ENCODE peak calls at places on chromosome 17, in nine cellular contexts. B is ovary, R is BJ, N is left lung, Q is A549, C is hepatocyte, Z is heart right ventricle, A is PC-3, O is choroid plexus epithelial cell. K is an unnamed sample.

GRCh38 chr17:69951058-69951457 is 124.0 kb upstream of the KCNJ16 start:
- DNase-seq in B (no peak), R (no peak), N (no peak), Q (no peak), C (no peak), Z (no peak), A (no peak), O (no peak), K (no peak)

GRCh38 chr17:19003966-19004600 is 481 bp downstream of the FAM83G start:
- DNase-seq in B (no peak), R (no peak), N (peak; percentile 83), Q (peak; percentile 75), C (peak; percentile 81), Z (no peak), A (no peak), O (peak; percentile 44), K (no peak)

GRCh38 chr17:3551189-3551588 is 6.4 kb downstream of the TRPV3 start:
- DNase-seq in B (no peak), R (no peak), N (no peak), Q (no peak), C (no peak), Z (no peak), A (no peak), O (no peak), K (no peak)

GRCh38 chr17:29948460-29949185 is 7.2 kb downstream of the EFCAB5 start:
- DNase-seq in B (no peak), R (no peak), N (no peak), Q (no peak), C (no peak), Z (no peak), A (no peak), O (no peak), K (no peak)

GRCh38 chr17:4199818-4200402 is 56.9 kb downstream of the CYB5D2 start:
- DNase-seq in B (no peak), R (no peak), N (no peak), Q (peak; percentile 81), C (peak; percentile 69), Z (no peak), A (peak; percentile 39), O (peak; percentile 58), K (no peak)

GRCh38 chr17:44829558-44830358 is at the start of gene GJC1:
- DNase-seq in B (no peak), R (no peak), N (peak; percentile 81), Q (peak; percentile 49), C (peak; percentile 69), Z (peak; percentile 62), A (peak; percentile 41), O (no peak), K (no peak)

GRCh38 chr17:7744416-7744815 is 26.9 kb downstream of the DNAH2 start:
- DNase-seq in B (no peak), R (no peak), N (no peak), Q (no peak), C (no peak), Z (no peak), A (no peak), O (peak; percentile 17), K (no peak)

GRCh38 chr17:79046501-79047280 is 22.7 kb downstream of the C1QTNF1 start:
- DNase-seq in B (no peak), R (no peak), N (no peak), Q (no peak), C (no peak), Z (peak; percentile 66), A (no peak), O (no peak), K (no peak)

GRCh38 chr17:40980117-40980516 is 4.0 kb downstream of the KRT40 start:
- DNase-seq in B (no peak), R (no peak), N (no peak), Q (no peak), C (no peak), Z (no peak), A (no peak), O (no peak), K (no peak)

GRCh38 chr17:78883090-78883532 is 19.9 kb downstream of the CEP295NL start:
- DNase-seq in B (peak; percentile 65), R (peak; percentile 86), N (peak; percentile 93), Q (peak; percentile 98), C (peak; percentile 86), Z (peak; percentile 73), A (peak; percentile 94), O (peak; percentile 78), K (peak; percentile 54)

GRCh38 chr17:15502315-15503112 is 35.1 kb upstream of the CDRT4 start:
- DNase-seq in B (peak; percentile 95), R (peak; percentile 81), N (peak; percentile 95), Q (peak; percentile 76), C (peak; percentile 92), Z (peak; percentile 93), A (peak; percentile 93), O (peak; percentile 85), K (peak; percentile 94)

GRCh38 chr17:45873728-45874127 is 20.6 kb upstream of the MAPT start:
- DNase-seq in B (no peak), R (no peak), N (no peak), Q (no peak), C (no peak), Z (no peak), A (peak; percentile 34), O (no peak), K (no peak)

GRCh38 chr17:79414520-79415065 is 196.3 kb downstream of the RBFOX3 start:
- DNase-seq in B (no peak), R (no peak), N (no peak), Q (no peak), C (no peak), Z (no peak), A (no peak), O (no peak), K (no peak)

GRCh38 chr17:7311110-7311698 is 3.8 kb downstream of the EIF5A start:
- DNase-seq in B (no peak), R (no peak), N (no peak), Q (no peak), C (no peak), Z (no peak), A (no peak), O (no peak), K (no peak)

GRCh38 chr17:75289832-75290337 is 652 bp upstream of the SLC25A19 start:
- DNase-seq in B (no peak), R (no peak), N (no peak), Q (no peak), C (peak; percentile 62), Z (peak; percentile 39), A (peak; percentile 59), O (peak; percentile 73), K (no peak)

GRCh38 chr17:9513266-9513665 is 62.4 kb downstream of the STX8 start:
- DNase-seq in B (no peak), R (no peak), N (no peak), Q (no peak), C (no peak), Z (no peak), A (no peak), O (no peak), K (no peak)

GRCh38 chr17:37110816-37111215 is 162.1 kb downstream of the AATF start:
- DNase-seq in B (no peak), R (no peak), N (no peak), Q (no peak), C (no peak), Z (no peak), A (no peak), O (no peak), K (no peak)

GRCh38 chr17:63035271-63035670 is 69.2 kb downstream of the TANC2 start:
- DNase-seq in B (no peak), R (no peak), N (no peak), Q (no peak), C (no peak), Z (no peak), A (peak; percentile 86), O (peak; percentile 91), K (peak; percentile 48)
- H3K4me3 ChIP-seq in B (no peak overlapping the region), R (no peak overlapping the region), N (no peak overlapping the region), Q (no peak overlapping the region), C (no peak overlapping the region), Z (no peak overlapping the region), A (no peak overlapping the region), O (no peak overlapping the region), K (no peak overlapping the region)

DNA sequence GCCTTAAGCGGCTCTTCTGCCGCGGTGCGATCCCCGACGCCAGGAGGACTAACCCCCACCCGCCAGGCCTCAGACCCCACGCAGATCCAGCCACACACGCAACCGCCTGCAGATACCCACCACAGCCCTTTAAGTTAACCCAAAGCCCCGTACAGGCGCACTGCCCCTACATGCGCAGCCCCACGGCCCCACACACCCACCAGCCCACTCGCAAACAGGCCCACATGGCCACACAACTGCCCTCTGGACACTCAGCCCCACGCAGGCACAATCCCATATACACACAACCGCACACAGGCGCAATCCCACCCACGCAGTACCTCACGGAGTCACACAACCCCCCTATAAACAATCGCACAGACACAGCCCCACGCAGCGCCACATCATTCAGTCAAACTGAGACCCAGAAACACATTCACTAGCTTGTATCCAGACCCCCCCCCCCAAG is 41.7 kb downstream of the RAI1 start:
- DNase-seq in B (no peak), R (no peak), N (no peak), Q (no peak), C (no peak), Z (no peak), A (no peak), O (no peak), K (no peak)
- H3K4me3 ChIP-seq in B (peak overlapping the region; percentile 41), R (peak overlapping the region; percentile 47), N (no peak overlapping the region), Q (no peak overlapping the region), C (peak overlapping the region; percentile 65), Z (no peak overlapping the region), A (no peak overlapping the region), O (peak overlapping the region; percentile 70), K (peak overlapping the region; percentile 51)

GRCh38 chr17:48530208-48530886 is 464 bp downstream of the HOXB1 start:
- DNase-seq in B (no peak), R (no peak), N (peak; percentile 62), Q (no peak), C (no peak), Z (no peak), A (no peak), O (no peak), K (no peak)
- H3K4me3 ChIP-seq in B (no peak overlapping the region), R (no peak overlapping the region), N (no peak overlapping the region), Q (no peak overlapping the region), C (no peak overlapping the region), Z (no peak overlapping the region), A (no peak overlapping the region), O (no peak overlapping the region), K (no peak overlapping the region)

DNA sequence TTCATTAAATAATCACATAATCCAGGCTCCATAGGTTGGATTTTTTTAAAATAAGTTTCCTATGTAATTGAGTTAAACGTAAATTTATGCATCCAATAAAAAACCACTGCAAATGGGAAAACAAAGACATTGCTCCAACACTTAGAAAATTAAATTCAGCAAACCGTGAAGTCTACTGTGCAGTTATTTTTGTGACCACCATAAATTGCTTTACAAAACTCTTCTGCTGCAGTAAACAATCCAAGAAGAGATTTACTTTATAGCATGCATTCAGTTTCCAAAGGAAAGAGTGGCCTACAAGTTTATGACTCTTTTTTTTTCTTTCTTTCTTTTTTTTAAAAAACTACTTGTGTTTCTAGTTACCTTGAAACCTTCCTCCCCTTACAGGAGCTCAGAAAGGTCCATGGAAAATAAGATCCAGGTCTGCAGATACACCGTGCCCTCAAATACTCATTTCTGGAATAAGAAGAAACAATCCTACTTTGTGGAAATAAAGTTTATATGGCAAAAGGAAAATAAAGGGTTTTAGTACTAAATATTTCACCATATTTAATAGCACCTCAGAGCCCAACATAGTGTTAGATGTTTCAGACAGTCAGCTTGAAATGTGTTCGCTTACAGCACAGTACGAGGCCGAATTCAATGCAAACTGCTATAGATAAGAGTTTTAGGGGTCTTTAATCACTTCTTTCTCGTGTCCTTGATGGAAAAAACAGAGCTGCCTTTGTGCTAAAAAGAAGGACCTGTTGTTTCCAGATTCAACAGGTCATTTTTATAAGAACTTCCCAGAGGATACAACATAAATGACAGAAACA is 3.2 kb downstream of the HS3ST3A1 start:
- DNase-seq in B (no peak), R (no peak), N (no peak), Q (no peak), C (no peak), Z (no peak), A (no peak), O (no peak), K (no peak)
- H3K4me3 ChIP-seq in B (no peak overlapping the region), R (no peak overlapping the region), N (no peak overlapping the region), Q (no peak overlapping the region), C (no peak overlapping the region), Z (no peak overlapping the region), A (peak overlapping the region; percentile 71), O (peak overlapping the region; percentile 28), K (peak overlapping the region; percentile 67)

K was measured in AG09309.